ENCODE peak calls at places on chromosomes 1 and 21, in seven cellular contexts. W is HS-27A; I is DND-41; A is effector memory CD4-positive, alpha-beta T cell; Y is bronchial epithelial cell; G is activated T-cell treated with anti-CD3 and anti-CD28 coated beads, Interleukin-2, amount 50 U/mL, for 72 hours; J is G401. U is an unnamed sample.

GRCh38 chr1:45569962-45570581 is 13.8 kb upstream of the NASP start:
- DNase-seq in W (peak; percentile 46), I (peak; percentile 73), A (peak; percentile 49), Y (peak; percentile 78), G (peak; percentile 66), J (peak; percentile 89), U (no peak)

GRCh38 chr1:222976453-222976852 is 161.6 kb downstream of the DISP1 start:
- DNase-seq in W (no peak), I (no peak), A (no peak), Y (no peak), G (no peak), J (no peak), U (no peak)

GRCh38 chr1:165949335-165950130 is 122.1 kb downstream of the UCK2 start:
- DNase-seq in W (no peak), I (peak; percentile 39), A (no peak), Y (no peak), G (no peak), J (no peak), U (no peak)

GRCh38 chr1:226404063-226404903 is 3.6 kb downstream of the PARP1 start:
- DNase-seq in W (no peak), I (no peak), A (no peak), Y (no peak), G (no peak), J (no peak), U (no peak)

GRCh38 chr21:21559285-21560045 is 561.3 kb downstream of the NCAM2 start:
- DNase-seq in W (no peak), I (no peak), A (no peak), Y (no peak), G (no peak), J (no peak), U (no peak)

GRCh38 chr1:4140241-4140640 is 240.2 kb upstream of the C1orf174 start:
- DNase-seq in W (no peak), I (no peak), A (no peak), Y (no peak), G (no peak), J (no peak), U (no peak)

GRCh38 chr1:24964811-24965570 is 34.9 kb upstream of the RUNX3 start:
- DNase-seq in W (no peak), I (peak; percentile 97), A (peak; percentile 87), Y (no peak), G (peak; percentile 97), J (no peak), U (no peak)

GRCh38 chr1:57007948-57008347 is 42.1 kb upstream of the C8B start:
- DNase-seq in W (no peak), I (no peak), A (no peak), Y (no peak), G (no peak), J (no peak), U (no peak)

GRCh38 chr1:56790036-56790435 is 29.2 kb downstream of the FYB2 start:
- DNase-seq in W (no peak), I (no peak), A (no peak), Y (no peak), G (no peak), J (no peak), U (no peak)

GRCh38 chr21:28228624-28228995 is 764.1 kb downstream of the LTN1 start:
- DNase-seq in W (no peak), I (no peak), A (no peak), Y (no peak), G (no peak), J (no peak), U (no peak)

U was measured in cortex of kidney.